ENCODE peak calls at places on chromosomes 3 and 15, in six cellular contexts. L is EH; I is naive thymus-derived CD4-positive, alpha-beta T cell; Q is hepatic stellate cell; J is GM13977; Z is GDM1. W is an unnamed sample.

GRCh38 chr3:32412887-32413286 is 21.2 kb downstream of the CMTM7 start:
- DNase-seq in L (no peak), I (no peak), Q (no peak), J (no peak), Z (no peak), W (no peak)

GRCh38 chr3:67515778-67516177 is 138.6 kb downstream of the SUCLG2 start:
- DNase-seq in L (no peak), I (no peak), Q (no peak), J (no peak), Z (no peak), W (no peak)

GRCh38 chr15:82300883-82301282 is 38.3 kb downstream of the SAXO2 start:
- DNase-seq in L (no peak), I (no peak), Q (no peak), J (no peak), Z (no peak), W (no peak)

GRCh38 chr3:141268791-141269190 is 37.2 kb downstream of the PXYLP1 start:
- DNase-seq in L (no peak), I (no peak), Q (no peak), J (no peak), Z (no peak), W (no peak)

GRCh38 chr3:179179979-179180758 is 32.0 kb downstream of the PIK3CA start:
- DNase-seq in L (peak), I (no peak), Q (no peak), J (peak), Z (no peak), W (peak)

GRCh38 chr3:177312491-177312890 is 115.2 kb upstream of the TBL1XR1 start:
- DNase-seq in L (no peak), I (no peak), Q (no peak), J (no peak), Z (no peak), W (no peak)

GRCh38 chr15:55094152-55094551 is 102.6 kb downstream of the RSL24D1 start:
- DNase-seq in L (no peak), I (no peak), Q (no peak), J (no peak), Z (no peak), W (no peak)

GRCh38 chr15:89496155-89497098 is at the start of gene RHCG:
- DNase-seq in L (peak), I (no peak), Q (no peak), J (peak), Z (no peak), W (peak)

GRCh38 chr15:97026781-97027180 is 696.3 kb downstream of the NR2F2 start:
- DNase-seq in L (no peak), I (no peak), Q (no peak), J (no peak), Z (no peak), W (peak)

GRCh38 chr15:82642656-82643055 is 4.5 kb downstream of the CPEB1 start:
- DNase-seq in L (no peak), I (no peak), Q (no peak), J (no peak), Z (no peak), W (no peak)

GRCh38 chr15:28896944-28897343 is 11.2 kb downstream of the APBA2 start:
- DNase-seq in L (peak), I (no peak), Q (peak), J (no peak), Z (no peak), W (peak)

GRCh38 chr15:57328479-57329250 is 47.6 kb upstream of the CGNL1 start:
- DNase-seq in L (no peak), I (no peak), Q (no peak), J (no peak), Z (no peak), W (no peak)

GRCh38 chr3:50583897-50584296 is 14.6 kb downstream of the HEMK1 start:
- DNase-seq in L (no peak), I (no peak), Q (no peak), J (no peak), Z (no peak), W (no peak)

GRCh38 chr15:42087926-42088800 is 6.2 kb downstream of the PLA2G4D start:
- DNase-seq in L (no peak), I (no peak), Q (no peak), J (no peak), Z (no peak), W (no peak)

GRCh38 chr3:118948146-118948545 is 86.5 kb downstream of the IGSF11 start:
- DNase-seq in L (no peak), I (no peak), Q (no peak), J (no peak), Z (no peak), W (no peak)

GRCh38 chr3:14548321-14548729 is 8.2 kb upstream of the GRIP2 start:
- DNase-seq in L (peak), I (peak), Q (peak), J (peak), Z (peak), W (peak)

GRCh38 chr3:16470590-16470989 is 42.9 kb downstream of the RFTN1 start:
- DNase-seq in L (no peak), I (no peak), Q (no peak), J (no peak), Z (no peak), W (no peak)

GRCh38 chr3:13865581-13866405 is 14.1 kb downstream of the WNT7A start:
- DNase-seq in L (no peak), I (no peak), Q (no peak), J (no peak), Z (no peak), W (no peak)

GRCh38 chr3:14403636-14404395 is 1.4 kb downstream of the SLC6A6 start:
- DNase-seq in L (peak), I (no peak), Q (peak), J (no peak), Z (no peak), W (peak)

GRCh38 chr3:37324752-37325407 is 150.5 kb upstream of the LRRFIP2 start:
- DNase-seq in L (peak), I (no peak), Q (no peak), J (no peak), Z (no peak), W (no peak)

GRCh38 chr3:43286886-43287301 is 554 bp downstream of the SNRK start:
- DNase-seq in L (peak), I (peak), Q (no peak), J (peak), Z (no peak), W (peak)

GRCh38 chr15:51403072-51403878 is 61.8 kb downstream of the GLDN start:
- DNase-seq in L (peak), I (no peak), Q (peak), J (peak), Z (no peak), W (peak)

GRCh38 chr3:42684632-42685362 is 540 bp upstream of the KLHL40 start:
- DNase-seq in L (no peak), I (no peak), Q (no peak), J (peak), Z (no peak), W (no peak)

GRCh38 chr15:55587321-55588069 is 650 bp downstream of the PYGO1 start:
- DNase-seq in L (peak), I (peak), Q (peak), J (peak), Z (no peak), W (peak)

GRCh38 chr3:149706905-149707304 is 45.4 kb downstream of the COMMD2 start:
- DNase-seq in L (no peak), I (no peak), Q (no peak), J (no peak), Z (no peak), W (no peak)

GRCh38 chr15:38782156-38782555 is 217.5 kb upstream of the RASGRP1 start:
- DNase-seq in L (peak), I (no peak), Q (no peak), J (no peak), Z (no peak), W (no peak)